ENCODE peak calls at places on chromosome 5, in six cellular contexts. G, L, T, B, J and S are unnamed samples.
A peak's percentile ranks its signal among the peaks of the same experiment; 100 is the strongest.

GRCh38 chr5:137778772-137779564 is 24.8 kb upstream of the HNRNPA0 start:
- DNase-seq in J (no peak), L (no peak), B (no peak), T (peak; percentile 53), G (no peak), S (peak; percentile 18)

GRCh38 chr5:150144211-150144801 is 11.3 kb downstream of the PDGFRB start:
- DNase-seq in B (no peak), L (no peak), J (no peak), T (peak; percentile 87), G (no peak), S (no peak)

GRCh38 chr5:98796197-98796972 is 22.9 kb downstream of the RGMB start:
- DNase-seq in L (peak; percentile 56), T (peak; percentile 78), G (peak; percentile 23), J (peak; percentile 67), B (peak; percentile 8), S (peak; percentile 59)

GRCh38 chr5:93294184-93294583 is 286.8 kb downstream of the NR2F1-AS1 start:
- DNase-seq in G (no peak), B (no peak), L (no peak), J (no peak), T (peak; percentile 83), S (peak; percentile 20)

GRCh38 chr5:128491291-128491690 is 46.8 kb downstream of the FBN2 start:
- DNase-seq in B (no peak), J (peak; percentile 5), T (peak; percentile 41), L (no peak), G (no peak), S (peak; percentile 17)

GRCh38 chr5:116576043-116576713 is 1.6 kb upstream of the SEMA6A start:
- DNase-seq in L (peak; percentile 90), B (peak; percentile 20), G (no peak), J (peak; percentile 91), T (peak; percentile 49), S (no peak)

GRCh38 chr5:77180167-77181081 is 30.1 kb upstream of the PDE8B start:
- DNase-seq in L (peak; percentile 45), J (peak; percentile 35), T (peak; percentile 4), B (no peak), G (no peak), S (no peak)

GRCh38 chr5:173973614-173973969 is 15.4 kb upstream of the C5orf47 start:
- DNase-seq in J (no peak), T (no peak), B (no peak), G (no peak), L (peak; percentile 39), S (no peak)

GRCh38 chr5:170108266-170108785 is 2.6 kb downstream of the FOXI1 start:
- DNase-seq in B (no peak), J (no peak), G (no peak), L (no peak), T (no peak), S (no peak)

GRCh38 chr5:175479125-175479881 is 943 bp downstream of the SFXN1 start:
- DNase-seq in J (no peak), G (no peak), B (no peak), T (no peak), L (no peak), S (no peak)